ENCODE peak calls at places on chromosomes 11 and 22, in four cellular contexts. C, R, T and D are unnamed samples.

GRCh38 chr22:23862103-23862502 is 4.4 kb downstream of the SLC2A11 start:
- DNase-seq in C (no peak), R (peak), T (peak), D (no peak)

GRCh38 chr11:101127699-101128570 is 1.7 kb downstream of the PGR start:
- DNase-seq in C (no peak), R (no peak), T (no peak), D (no peak)

GRCh38 chr11:125084057-125084416 is 20.9 kb downstream of the SLC37A2 start:
- DNase-seq in C (no peak), R (no peak), T (no peak), D (no peak)

GRCh38 chr22:30392661-30393321 is 4.0 kb upstream of the SEC14L2 start:
- DNase-seq in C (no peak), R (no peak), T (no peak), D (peak)

GRCh38 chr11:120222916-120223315 is 12.1 kb downstream of the OAF start:
- DNase-seq in C (no peak), R (no peak), T (no peak), D (no peak)

GRCh38 chr22:28171135-28171534 is 252.1 kb upstream of the PITPNB start:
- DNase-seq in C (no peak), R (no peak), T (no peak), D (no peak)

GRCh38 chr11:73270855-73271477 is 1.2 kb upstream of the P2RY6 start:
- DNase-seq in C (no peak), R (no peak), T (no peak), D (no peak)

GRCh38 chr11:128772814-128773213 is 78.9 kb downstream of the FLI1 start:
- DNase-seq in C (peak), R (no peak), T (no peak), D (no peak)

GRCh38 chr11:2884424-2884815 is 1.2 kb downstream of the CDKN1C start:
- DNase-seq in C (no peak), R (no peak), T (no peak), D (no peak)

GRCh38 chr22:30253205-30253852 is 6.8 kb upstream of the LIF start:
- DNase-seq in C (no peak), R (peak), T (no peak), D (no peak)

GRCh38 chr11:112511906-112512305 is 251.2 kb upstream of the PLET1 start:
- DNase-seq in C (no peak), R (no peak), T (no peak), D (no peak)

GRCh38 chr11:24295360-24295759 is 201.5 kb upstream of the LUZP2 start:
- DNase-seq in C (no peak), R (peak), T (no peak), D (no peak)

GRCh38 chr22:49046546-49047305 is 780.9 kb downstream of the BRD1 start:
- DNase-seq in C (no peak), R (no peak), T (peak), D (peak)

GRCh38 chr11:72072348-72072747 is 8.0 kb downstream of the NUMA1 start:
- DNase-seq in C (no peak), R (peak), T (peak), D (no peak)

GRCh38 chr11:12207384-12208150 is 97.2 kb downstream of the MICAL2 start:
- DNase-seq in C (no peak), R (peak), T (no peak), D (peak)

GRCh38 chr22:38454361-38455062 is 487 bp downstream of the KCNJ4 start:
- DNase-seq in C (no peak), R (no peak), T (no peak), D (no peak)

GRCh38 chr11:36672815-36673450 is 74.9 kb upstream of the RAG2 start:
- DNase-seq in C (peak), R (peak), T (peak), D (peak)

GRCh38 chr11:3093281-3094191 is 36.3 kb upstream of the CARS1 start:
- DNase-seq in C (no peak), R (no peak), T (no peak), D (no peak)

GRCh38 chr11:101127348-101127698 is 2.3 kb downstream of the PGR start:
- DNase-seq in C (no peak), R (no peak), T (no peak), D (no peak)

GRCh38 chr11:83628622-83629347 is 342.6 kb upstream of the CCDC90B start:
- DNase-seq in C (no peak), R (no peak), T (no peak), D (no peak)

GRCh38 chr22:38110008-38110862 is at the start of gene BAIAP2L2:
- DNase-seq in C (no peak), R (no peak), T (no peak), D (no peak)

GRCh38 chr11:8688414-8689362 is 6.1 kb downstream of the RPL27A start:
- DNase-seq in C (peak), R (peak), T (peak), D (peak)

GRCh38 chr22:38196791-38197429 is 4.9 kb upstream of the MAFF start:
- DNase-seq in C (no peak), R (no peak), T (no peak), D (no peak)

GRCh38 chr11:59767212-59767611 is 12.0 kb downstream of the STX3 start:
- DNase-seq in C (no peak), R (no peak), T (no peak), D (no peak)

GRCh38 chr11:64916040-64916847 is 765 bp downstream of the ATG2A start:
- DNase-seq in C (no peak), R (peak), T (no peak), D (no peak)

GRCh38 chr22:43953988-43954771 is 1.1 kb upstream of the SAMM50 start:
- DNase-seq in C (no peak), R (no peak), T (no peak), D (no peak)
- H3K4me3 ChIP-seq in C (peak), R (peak), T (peak), D (peak)

GRCh38 chr11:299951-300735 is 817 bp upstream of the IFITM5 start:
- DNase-seq in C (no peak), R (peak), T (no peak), D (no peak)
- TF ChIP-seq CTCF in C (no peak), R (peak), T (no peak), D (no peak)

DNA sequence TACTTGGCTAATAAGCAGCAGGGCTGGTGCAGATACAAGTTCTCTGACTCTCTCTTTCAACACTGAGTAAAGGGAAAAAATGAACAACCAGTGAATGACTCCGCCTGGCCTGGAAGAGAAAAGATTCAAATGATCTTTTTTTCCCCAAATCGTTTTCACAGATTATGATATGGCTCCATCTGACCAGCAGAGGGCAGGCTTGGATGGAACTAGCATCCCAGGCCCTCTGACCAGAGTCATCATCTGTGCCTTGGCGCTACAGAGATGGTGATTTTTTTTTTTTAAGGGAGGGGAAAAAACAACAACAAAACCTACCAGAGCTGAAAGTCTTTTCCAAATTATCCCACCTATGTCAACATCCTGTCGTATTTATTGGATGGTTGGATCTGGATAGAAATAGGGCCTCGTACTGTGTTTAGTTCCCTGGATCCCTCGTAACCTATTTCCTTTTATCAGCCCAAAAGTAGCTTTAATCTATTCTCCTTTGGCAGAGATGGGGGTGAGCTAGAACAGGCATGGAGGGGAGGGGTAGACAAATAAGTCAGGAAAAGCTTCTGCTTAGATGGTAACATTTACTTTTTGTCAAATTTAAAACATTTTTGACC is 69.7 kb downstream of the PRSS23 start:
- DNase-seq in C (peak), R (peak), T (peak), D (no peak)
- H3K4me3 ChIP-seq in C (no peak), R (no peak), T (no peak), D (no peak)

GRCh38 chr11:61639816-61640443 is 40.3 kb upstream of the DAGLA start:
- DNase-seq in C (no peak), R (peak), T (no peak), D (no peak)

GRCh38 chr11:61637287-61637686 is 42.9 kb upstream of the DAGLA start:
- DNase-seq in C (no peak), R (no peak), T (no peak), D (no peak)

GRCh38 chr11:61635787-61636186 is 44.4 kb upstream of the DAGLA start:
- DNase-seq in C (no peak), R (no peak), T (no peak), D (no peak)

GRCh38 chr11:61635304-61635703 is 44.9 kb upstream of the DAGLA start:
- DNase-seq in C (no peak), R (no peak), T (no peak), D (no peak)

DNA sequence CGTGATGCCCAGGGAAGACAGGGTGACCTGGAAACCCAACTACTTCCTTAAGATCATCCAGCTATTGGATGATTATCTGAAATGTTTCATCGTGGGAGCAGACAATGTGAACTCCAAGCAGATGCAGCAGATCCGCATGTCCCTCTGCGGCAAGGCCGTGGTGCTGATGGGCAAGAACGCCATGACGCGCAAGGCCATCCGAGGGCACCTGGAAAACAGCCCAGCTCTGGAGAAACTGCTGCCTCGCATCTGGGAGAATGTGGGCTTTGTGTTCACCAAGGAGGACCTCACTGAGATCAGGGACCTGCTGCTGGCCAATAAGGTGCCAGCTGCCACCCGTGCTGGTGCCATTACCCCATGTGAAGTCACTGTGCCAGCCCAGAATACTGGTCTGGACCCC is 43.5 kb upstream of the DAGLA start:
- DNase-seq in C (no peak), R (no peak), T (no peak), D (no peak)
- TF ChIP-seq CTCF in C (no peak), R (no peak), T (no peak), D (no peak)

GRCh38 chr22:50601669-50602337 is 1.2 kb downstream of the MAPK8IP2 start:
- DNase-seq in C (no peak), R (no peak), T (no peak), D (no peak)

GRCh38 chr22:50602338-50602700 is 1.7 kb downstream of the MAPK8IP2 start:
- DNase-seq in C (no peak), R (no peak), T (no peak), D (no peak)

GRCh38 chr22:50600967-50601668 is 525 bp downstream of the MAPK8IP2 start:
- DNase-seq in C (no peak), R (no peak), T (no peak), D (no peak)

GRCh38 chr22:50600541-50600940 is at the start of gene MAPK8IP2:
- DNase-seq in C (no peak), R (no peak), T (no peak), D (no peak)

GRCh38 chr22:50599816-50600454 is 658 bp upstream of the MAPK8IP2 start:
- DNase-seq in C (no peak), R (no peak), T (no peak), D (no peak)
- H3K4me3 ChIP-seq in C (no peak), R (no peak), T (peak), D (no peak)

GRCh38 chr11:130548491-130548833 is 100.0 kb downstream of the ADAMTS15 start:
- DNase-seq in C (no peak), R (peak), T (no peak), D (no peak)

GRCh38 chr11:130551388-130551787 is 102.9 kb downstream of the ADAMTS15 start:
- DNase-seq in C (no peak), R (peak), T (no peak), D (no peak)

GRCh38 chr11:130549393-130549999 is 101.1 kb downstream of the ADAMTS15 start:
- DNase-seq in C (no peak), R (no peak), T (no peak), D (no peak)

GRCh38 chr11:130550984-130551383 is 102.5 kb downstream of the ADAMTS15 start:
- DNase-seq in C (no peak), R (no peak), T (no peak), D (no peak)

DNA sequence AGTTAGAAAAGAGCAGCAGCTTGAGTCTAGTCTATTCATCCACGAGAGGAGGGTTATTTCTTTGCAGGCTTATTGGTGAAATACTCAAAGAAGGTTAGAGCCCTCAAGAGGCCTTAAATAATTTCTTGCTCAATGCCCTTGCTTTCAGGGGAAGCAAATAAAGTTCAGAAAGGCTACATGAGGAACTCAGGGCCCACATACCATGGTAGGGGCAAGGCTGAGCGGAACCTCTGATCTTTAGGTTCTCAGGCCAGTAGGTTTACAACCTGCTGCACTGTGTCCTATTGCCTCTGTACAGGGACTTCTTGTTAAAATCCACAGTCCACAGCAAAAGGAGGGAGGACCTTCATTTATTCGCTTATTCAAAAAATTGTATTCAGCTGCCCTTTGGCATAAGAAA is 101.7 kb downstream of the ADAMTS15 start:
- DNase-seq in C (no peak), R (no peak), T (no peak), D (no peak)
- TF ChIP-seq CTCF in C (no peak), R (no peak), T (no peak), D (no peak)